ENCODE peak calls at places on chromosomes 13 and 19, in four cellular contexts. U, B, O and Y are unnamed samples.

GRCh38 chr13:33207616-33207964 is 78.0 kb downstream of the STARD13 start:
- DNase-seq in U (no peak), B (peak), O (no peak), Y (no peak)

GRCh38 chr19:36182612-36183454 is 30.6 kb upstream of the COX7A1 start:
- DNase-seq in U (peak), B (peak), O (peak), Y (no peak)

GRCh38 chr13:71830736-71831135 is 36.3 kb downstream of the DACH1 start:
- DNase-seq in U (no peak), B (no peak), O (no peak), Y (no peak)

GRCh38 chr19:32469796-32470195 is 64.2 kb downstream of the DPY19L3 start:
- DNase-seq in U (no peak), B (peak), O (no peak), Y (no peak)

GRCh38 chr19:44689290-44690130 is 9.4 kb upstream of the CEACAM16 start:
- DNase-seq in U (peak), B (peak), O (peak), Y (peak)

GRCh38 chr19:48648134-48648533 is 2.1 kb upstream of the CA11 start:
- DNase-seq in U (no peak), B (no peak), O (no peak), Y (no peak)

GRCh38 chr13:42525035-42525504 is 48.9 kb upstream of the TNFSF11 start:
- DNase-seq in U (peak), B (peak), O (no peak), Y (no peak)

GRCh38 chr19:57334191-57334590 is 13.9 kb downstream of the ZNF543 start:
- DNase-seq in U (no peak), B (no peak), O (no peak), Y (no peak)

GRCh38 chr13:112714772-112715569 is 25.1 kb downstream of the ATP11A start:
- DNase-seq in U (no peak), B (no peak), O (no peak), Y (no peak)

GRCh38 chr13:102138635-102139225 is 263.1 kb downstream of the FGF14 start:
- DNase-seq in U (no peak), B (no peak), O (no peak), Y (no peak)

GRCh38 chr19:29372921-29373797 is 152.6 kb upstream of the VSTM2B start:
- DNase-seq in U (no peak), B (no peak), O (no peak), Y (no peak)

GRCh38 chr13:63448654-63449053 is 2033.0 kb upstream of the PCDH20 start:
- DNase-seq in U (no peak), B (no peak), O (no peak), Y (no peak)

GRCh38 chr13:25179810-25180437 is 7.8 kb upstream of the AMER2 start:
- DNase-seq in U (no peak), B (no peak), O (no peak), Y (no peak)

GRCh38 chr13:85597790-85598500 is 201.3 kb downstream of the SLITRK6 start:
- DNase-seq in U (no peak), B (no peak), O (no peak), Y (no peak)

GRCh38 chr19:31402931-31403330 is 53.7 kb upstream of the TSHZ3 start:
- DNase-seq in U (no peak), B (no peak), O (no peak), Y (no peak)

GRCh38 chr13:112475889-112476288 is 99.7 kb downstream of the SPACA7 start:
- DNase-seq in U (no peak), B (no peak), O (no peak), Y (no peak)

GRCh38 chr13:40492511-40492910 is 173.9 kb downstream of the FOXO1 start:
- DNase-seq in U (no peak), B (no peak), O (no peak), Y (no peak)

GRCh38 chr13:101681834-101682233 is 229.4 kb downstream of the ITGBL1 start:
- DNase-seq in U (no peak), B (peak), O (no peak), Y (no peak)

GRCh38 chr13:90382425-90382824 is 965.1 kb upstream of the MIR17HG start:
- DNase-seq in U (no peak), B (no peak), O (no peak), Y (no peak)

GRCh38 chr13:79212064-79212619 is 193.9 kb downstream of the RBM26 start:
- DNase-seq in U (no peak), B (no peak), O (no peak), Y (no peak)

GRCh38 chr13:106650690-106651205 is 82.8 kb upstream of the ARGLU1 start:
- DNase-seq in U (no peak), B (no peak), O (no peak), Y (no peak)

GRCh38 chr19:57830071-57830602 is at the start of gene ZNF587B:
- DNase-seq in U (no peak), B (peak), O (peak), Y (no peak)

GRCh38 chr13:27353166-27353583 is 71.2 kb upstream of the GTF3A start:
- DNase-seq in U (peak), B (peak), O (no peak), Y (no peak)

GRCh38 chr19:32201661-32202060 is 143.7 kb upstream of the ZNF507 start:
- DNase-seq in U (no peak), B (no peak), O (no peak), Y (no peak)

GRCh38 chr13:73168226-73168992 is 109.6 kb downstream of the KLF5 start:
- DNase-seq in U (no peak), B (peak), O (no peak), Y (no peak)

GRCh38 chr19:8629996-8630683 is at the start of gene NFILZ:
- DNase-seq in U (no peak), B (no peak), O (no peak), Y (no peak)

GRCh38 chr13:54592201-54592600 is 1563.6 kb downstream of the OLFM4 start:
- DNase-seq in U (no peak), B (no peak), O (no peak), Y (no peak)

GRCh38 chr13:25489238-25489637 is 117.5 kb downstream of the ATP8A2 start:
- DNase-seq in U (no peak), B (no peak), O (no peak), Y (no peak)